ENCODE peak calls at places on chromosomes 3 and 15, in six cellular contexts. One of them, this sample, is unnamed.
A peak's percentile ranks its signal among the peaks of the same experiment; 100 is the strongest.

GRCh38 chr3:123377173-123377740 is 71.6 kb downstream of the ADCY5 start:
- DNase-seq in H9: no peak
- DNase-seq in neuronal stem cell: no peak
- DNase-seq in IMR-90: no peak
- DNase-seq in H1: no peak
- DNase-seq in trophoblast cell: no peak
- DNase-seq in this sample: no peak

GRCh38 chr15:89362203-89363101 is 27.8 kb upstream of the POLG start:
- DNase-seq in H9: no peak
- DNase-seq in neuronal stem cell: no peak
- DNase-seq in IMR-90: no peak
- DNase-seq in H1: peak; percentile 55
- DNase-seq in trophoblast cell: no peak
- DNase-seq in this sample: no peak

GRCh38 chr3:110293660-110294059 is 778.0 kb upstream of the NECTIN3 start:
- DNase-seq in H9: no peak
- DNase-seq in neuronal stem cell: no peak
- DNase-seq in IMR-90: peak; percentile 37
- DNase-seq in H1: no peak
- DNase-seq in trophoblast cell: no peak
- DNase-seq in this sample: no peak

GRCh38 chr3:119559441-119559963 is at the start of gene CD80:
- DNase-seq in H9: peak; percentile 79
- DNase-seq in neuronal stem cell: no peak
- DNase-seq in IMR-90: peak; percentile 38
- DNase-seq in H1: peak; percentile 62
- DNase-seq in trophoblast cell: peak; percentile 52
- DNase-seq in this sample: peak; percentile 46

GRCh38 chr15:42060797-42061196 is 33.6 kb downstream of the PLA2G4D start:
- DNase-seq in H9: no peak
- DNase-seq in neuronal stem cell: no peak
- DNase-seq in IMR-90: no peak
- DNase-seq in H1: no peak
- DNase-seq in trophoblast cell: no peak
- DNase-seq in this sample: no peak

GRCh38 chr3:138849541-138849940 is 14.8 kb upstream of the PIK3CB start:
- DNase-seq in H9: no peak
- DNase-seq in neuronal stem cell: no peak
- DNase-seq in IMR-90: no peak
- DNase-seq in H1: no peak
- DNase-seq in trophoblast cell: peak; percentile 46
- DNase-seq in this sample: no peak

GRCh38 chr3:158792709-158793108 is 9.1 kb upstream of the MFSD1 start:
- DNase-seq in H9: no peak
- DNase-seq in neuronal stem cell: no peak
- DNase-seq in IMR-90: peak; percentile 95
- DNase-seq in H1: no peak
- DNase-seq in trophoblast cell: peak; percentile 87
- DNase-seq in this sample: peak; percentile 87

GRCh38 chr3:13501056-13501455 is 20.9 kb downstream of the HDAC11 start:
- DNase-seq in H9: no peak
- DNase-seq in neuronal stem cell: no peak
- DNase-seq in IMR-90: no peak
- DNase-seq in H1: no peak
- DNase-seq in trophoblast cell: no peak
- DNase-seq in this sample: no peak

GRCh38 chr15:81092559-81092902 is 41.5 kb upstream of the CFAP161 start:
- DNase-seq in H9: no peak
- DNase-seq in neuronal stem cell: no peak
- DNase-seq in IMR-90: no peak
- DNase-seq in H1: no peak
- DNase-seq in trophoblast cell: no peak
- DNase-seq in this sample: no peak

GRCh38 chr3:181103605-181104004 is 114.1 kb upstream of the DNAJC19 start:
- DNase-seq in H9: peak; percentile 53
- DNase-seq in neuronal stem cell: peak; percentile 41
- DNase-seq in IMR-90: no peak
- DNase-seq in H1: no peak
- DNase-seq in trophoblast cell: peak; percentile 49
- DNase-seq in this sample: no peak

GRCh38 chr15:88080616-88081015 is 175.9 kb downstream of the NTRK3 start:
- DNase-seq in H9: no peak
- DNase-seq in neuronal stem cell: no peak
- DNase-seq in IMR-90: no peak
- DNase-seq in H1: no peak
- DNase-seq in trophoblast cell: no peak
- DNase-seq in this sample: no peak

DNA sequence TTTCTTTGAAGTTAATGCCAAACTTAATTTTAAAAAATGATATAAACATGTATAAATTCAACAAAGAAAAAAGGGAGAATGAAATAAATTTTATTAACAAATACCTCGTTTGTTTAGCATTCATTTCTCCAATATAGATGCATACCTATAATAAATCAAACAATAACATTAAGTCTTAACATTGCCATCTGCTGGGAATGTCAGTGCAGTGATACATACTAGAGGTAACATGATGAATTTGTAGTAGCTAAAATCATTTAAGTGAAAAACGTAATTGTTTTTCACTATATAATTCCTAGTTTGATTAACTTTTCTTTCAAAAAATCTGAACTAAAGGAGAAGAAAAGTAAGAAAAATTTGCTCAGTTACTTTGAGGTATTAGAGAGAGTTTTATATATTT is 340.2 kb upstream of the CBLB start:
- DNase-seq in H9: no peak
- DNase-seq in neuronal stem cell: no peak
- DNase-seq in IMR-90: peak; percentile 30
- DNase-seq in H1: no peak
- DNase-seq in trophoblast cell: no peak
- DNase-seq in this sample: no peak
- H4K91ac ChIP-seq in H9: no peak overlapping the region
- H4K91ac ChIP-seq in neuronal stem cell: no peak overlapping the region
- H4K91ac ChIP-seq in IMR-90: no peak overlapping the region
- H4K91ac ChIP-seq in H1: no peak overlapping the region
- H4K91ac ChIP-seq in trophoblast cell: no peak overlapping the region
- H4K91ac ChIP-seq in this sample: no peak overlapping the region

GRCh38 chr3:33287672-33288282 is 10.5 kb downstream of the FBXL2 start:
- DNase-seq in H9: no peak
- DNase-seq in neuronal stem cell: no peak
- DNase-seq in IMR-90: no peak
- DNase-seq in H1: no peak
- DNase-seq in trophoblast cell: no peak
- DNase-seq in this sample: no peak
- H4K91ac ChIP-seq in H9: no peak overlapping the region
- H4K91ac ChIP-seq in neuronal stem cell: no peak overlapping the region
- H4K91ac ChIP-seq in IMR-90: no peak overlapping the region
- H4K91ac ChIP-seq in H1: no peak overlapping the region
- H4K91ac ChIP-seq in trophoblast cell: no peak overlapping the region
- H4K91ac ChIP-seq in this sample: no peak overlapping the region

GRCh38 chr3:127171320-127171719 is 21.6 kb upstream of the PRR23E start:
- DNase-seq in H9: peak; percentile 9
- DNase-seq in neuronal stem cell: no peak
- DNase-seq in IMR-90: no peak
- DNase-seq in H1: no peak
- DNase-seq in trophoblast cell: no peak
- DNase-seq in this sample: no peak
- H4K91ac ChIP-seq in H9: no peak overlapping the region
- H4K91ac ChIP-seq in neuronal stem cell: no peak overlapping the region
- H4K91ac ChIP-seq in IMR-90: no peak overlapping the region
- H4K91ac ChIP-seq in H1: no peak overlapping the region
- H4K91ac ChIP-seq in trophoblast cell: no peak overlapping the region
- H4K91ac ChIP-seq in this sample: no peak overlapping the region

GRCh38 chr3:50509715-50510114 is 6.3 kb upstream of the CACNA2D2 start:
- DNase-seq in H9: no peak
- DNase-seq in neuronal stem cell: no peak
- DNase-seq in IMR-90: no peak
- DNase-seq in H1: no peak
- DNase-seq in trophoblast cell: no peak
- DNase-seq in this sample: no peak

GRCh38 chr3:50506169-50506568 is 2.7 kb upstream of the CACNA2D2 start:
- DNase-seq in H9: no peak
- DNase-seq in neuronal stem cell: no peak
- DNase-seq in IMR-90: no peak
- DNase-seq in H1: no peak
- DNase-seq in trophoblast cell: no peak
- DNase-seq in this sample: no peak

GRCh38 chr3:50508821-50509220 is 5.4 kb upstream of the CACNA2D2 start:
- DNase-seq in H9: no peak
- DNase-seq in neuronal stem cell: no peak
- DNase-seq in IMR-90: no peak
- DNase-seq in H1: no peak
- DNase-seq in trophoblast cell: no peak
- DNase-seq in this sample: no peak

GRCh38 chr3:50512131-50512530 is 8.7 kb upstream of the CACNA2D2 start:
- DNase-seq in H9: no peak
- DNase-seq in neuronal stem cell: no peak
- DNase-seq in IMR-90: no peak
- DNase-seq in H1: no peak
- DNase-seq in trophoblast cell: no peak
- DNase-seq in this sample: no peak

DNA sequence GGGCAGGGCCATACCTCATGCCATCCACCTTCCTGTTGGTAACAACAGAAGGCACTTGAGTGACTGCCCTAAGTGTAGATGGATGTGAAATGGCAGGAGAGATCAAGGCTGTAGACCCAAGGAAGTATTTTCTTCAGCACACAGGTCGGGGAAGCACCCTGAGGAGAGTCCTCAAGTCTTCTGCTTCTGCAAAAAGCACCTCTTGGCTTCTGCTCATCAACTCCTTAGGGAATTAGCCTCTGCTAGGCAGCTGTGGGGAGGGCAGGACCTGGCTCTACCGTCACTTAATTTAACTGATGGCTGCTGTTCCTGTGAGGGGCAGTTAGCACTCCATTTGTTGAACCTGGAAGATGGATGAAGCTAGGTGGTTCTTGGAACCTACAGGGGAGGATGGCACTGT is 6.9 kb upstream of the CACNA2D2 start:
- DNase-seq in H9: no peak
- DNase-seq in neuronal stem cell: no peak
- DNase-seq in IMR-90: no peak
- DNase-seq in H1: no peak
- DNase-seq in trophoblast cell: no peak
- DNase-seq in this sample: no peak
- H4K91ac ChIP-seq in H9: no peak overlapping the region
- H4K91ac ChIP-seq in neuronal stem cell: no peak overlapping the region
- H4K91ac ChIP-seq in IMR-90: no peak overlapping the region
- H4K91ac ChIP-seq in H1: no peak overlapping the region
- H4K91ac ChIP-seq in trophoblast cell: no peak overlapping the region
- H4K91ac ChIP-seq in this sample: no peak overlapping the region

GRCh38 chr3:17231537-17232261 is 346.9 kb downstream of the PLCL2 start:
- DNase-seq in H9: no peak
- DNase-seq in neuronal stem cell: no peak
- DNase-seq in IMR-90: no peak
- DNase-seq in H1: no peak
- DNase-seq in trophoblast cell: no peak
- DNase-seq in this sample: no peak
- H4K91ac ChIP-seq in H9: no peak overlapping the region
- H4K91ac ChIP-seq in neuronal stem cell: no peak overlapping the region
- H4K91ac ChIP-seq in IMR-90: no peak overlapping the region
- H4K91ac ChIP-seq in H1: no peak overlapping the region
- H4K91ac ChIP-seq in trophoblast cell: no peak overlapping the region
- H4K91ac ChIP-seq in this sample: no peak overlapping the region

DNA sequence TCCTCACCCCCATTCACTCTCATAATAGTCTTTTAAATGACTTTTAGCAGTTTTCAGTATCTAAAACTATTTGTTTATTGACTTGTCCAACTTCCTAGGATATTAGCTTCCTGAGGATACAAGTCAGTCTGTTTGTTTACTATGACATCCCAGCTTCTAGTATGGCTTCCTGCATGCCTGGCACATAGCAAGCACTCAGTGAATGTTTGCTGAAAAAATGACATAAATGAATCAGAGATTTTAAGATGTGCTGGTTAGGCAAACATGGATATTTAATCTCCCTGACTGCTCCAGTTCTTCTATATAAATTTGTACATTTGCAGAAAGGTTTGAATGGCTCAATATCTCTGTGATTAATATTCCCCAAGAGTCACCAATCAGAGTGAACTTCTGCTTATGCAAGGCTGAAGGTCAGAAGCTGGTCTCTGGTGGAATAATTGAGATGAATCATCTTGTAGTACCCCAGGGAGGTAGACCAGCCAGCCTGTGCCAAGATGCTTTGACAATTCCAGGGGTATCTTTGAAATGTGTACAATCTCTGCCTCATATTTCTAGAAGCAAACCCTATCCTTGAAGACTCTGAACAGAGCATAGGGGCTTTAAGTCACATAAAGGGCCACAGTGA is 219.0 kb upstream of the LMCD1 start:
- DNase-seq in H9: no peak
- DNase-seq in neuronal stem cell: no peak
- DNase-seq in IMR-90: no peak
- DNase-seq in H1: no peak
- DNase-seq in trophoblast cell: peak; percentile 57
- DNase-seq in this sample: peak; percentile 9
- H4K91ac ChIP-seq in H9: no peak overlapping the region
- H4K91ac ChIP-seq in neuronal stem cell: no peak overlapping the region
- H4K91ac ChIP-seq in IMR-90: no peak overlapping the region
- H4K91ac ChIP-seq in H1: no peak overlapping the region
- H4K91ac ChIP-seq in trophoblast cell: no peak overlapping the region
- H4K91ac ChIP-seq in this sample: no peak overlapping the region

GRCh38 chr15:45122719-45123118 is 7.0 kb downstream of the DUOXA1 start:
- DNase-seq in H9: no peak
- DNase-seq in neuronal stem cell: no peak
- DNase-seq in IMR-90: no peak
- DNase-seq in H1: no peak
- DNase-seq in trophoblast cell: no peak
- DNase-seq in this sample: no peak

GRCh38 chr15:45120081-45120972 is 6.2 kb downstream of the DUOXA2 start:
- DNase-seq in H9: no peak
- DNase-seq in neuronal stem cell: no peak
- DNase-seq in IMR-90: no peak
- DNase-seq in H1: no peak
- DNase-seq in trophoblast cell: no peak
- DNase-seq in this sample: no peak

GRCh38 chr15:45123397-45123796 is 6.3 kb downstream of the DUOXA1 start:
- DNase-seq in H9: no peak
- DNase-seq in neuronal stem cell: no peak
- DNase-seq in IMR-90: no peak
- DNase-seq in H1: no peak
- DNase-seq in trophoblast cell: peak; percentile 26
- DNase-seq in this sample: no peak

GRCh38 chr15:45121020-45121419 is 6.9 kb downstream of the DUOXA2 start:
- DNase-seq in H9: no peak
- DNase-seq in neuronal stem cell: no peak
- DNase-seq in IMR-90: no peak
- DNase-seq in H1: no peak
- DNase-seq in trophoblast cell: no peak
- DNase-seq in this sample: no peak

GRCh38 chr15:45121706-45122417 is 7.7 kb downstream of the DUOXA2 start:
- DNase-seq in H9: no peak
- DNase-seq in neuronal stem cell: no peak
- DNase-seq in IMR-90: peak; percentile 89
- DNase-seq in H1: no peak
- DNase-seq in trophoblast cell: peak; percentile 34
- DNase-seq in this sample: peak; percentile 51
- H4K91ac ChIP-seq in H9: no peak overlapping the region
- H4K91ac ChIP-seq in neuronal stem cell: no peak overlapping the region
- H4K91ac ChIP-seq in IMR-90: no peak overlapping the region
- H4K91ac ChIP-seq in H1: no peak overlapping the region
- H4K91ac ChIP-seq in trophoblast cell: no peak overlapping the region
- H4K91ac ChIP-seq in this sample: no peak overlapping the region